ENCODE peak calls at places on chromosomes 3 and 15, in six cellular contexts. E is SK-MEL-5; H is effector memory CD8-positive, alpha-beta T cell; F is RCC 7860; G is progenitor cell of endocrine pancreas; O is stimulated activated CD4-positive, alpha-beta T cell treated with anti-CD3 and anti-CD28 coated beads, Interleukin-4, amount 100 ng/mL, for 48 hours. I is an unnamed sample.

GRCh38 chr15:57646057-57646456 is 54.4 kb downstream of the MYZAP start:
- DNase-seq in E (no peak), H (no peak), F (no peak), G (no peak), O (no peak), I (no peak)

GRCh38 chr3:38221005-38221404 is 44.6 kb upstream of the SLC22A13 start:
- DNase-seq in E (no peak), H (no peak), F (no peak), G (no peak), O (no peak), I (no peak)

GRCh38 chr3:56819016-56819809 is 17.5 kb upstream of the ARHGEF3 start:
- DNase-seq in E (no peak), H (no peak), F (no peak), G (no peak), O (no peak), I (no peak)

GRCh38 chr3:40211579-40211978 is 97.9 kb upstream of the EIF1B start:
- DNase-seq in E (no peak), H (no peak), F (no peak), G (no peak), O (no peak), I (no peak)

GRCh38 chr15:90449206-90449735 is 61.2 kb downstream of the IQGAP1 start:
- DNase-seq in E (no peak), H (no peak), F (peak; percentile 35), G (no peak), O (no peak), I (no peak)

GRCh38 chr3:156216852-156217251 is 96.5 kb downstream of the KCNAB1 start:
- DNase-seq in E (no peak), H (no peak), F (no peak), G (no peak), O (no peak), I (no peak)

GRCh38 chr15:95840004-95840403 is 490.5 kb upstream of the NR2F2 start:
- DNase-seq in E (no peak), H (no peak), F (no peak), G (no peak), O (no peak), I (no peak)

GRCh38 chr3:33807190-33807589 is 8.8 kb downstream of the PDCD6IP start:
- DNase-seq in E (no peak), H (no peak), F (no peak), G (no peak), O (no peak), I (no peak)

GRCh38 chr15:23823508-23823907 is 136.4 kb upstream of the NDN start:
- DNase-seq in E (peak; percentile 89), H (no peak), F (no peak), G (no peak), O (no peak), I (peak; percentile 52)

GRCh38 chr3:17322106-17322793 is 420.2 kb downstream of the TBC1D5 start:
- DNase-seq in E (no peak), H (no peak), F (no peak), G (no peak), O (no peak), I (no peak)

GRCh38 chr15:100737214-100737613 is 134.8 kb downstream of the ASB7 start:
- DNase-seq in E (no peak), H (no peak), F (no peak), G (no peak), O (no peak), I (no peak)

GRCh38 chr3:15768421-15769255 is 29.1 kb downstream of the ANKRD28 start:
- DNase-seq in E (peak; percentile 83), H (no peak), F (peak; percentile 91), G (no peak), O (no peak), I (peak; percentile 21)

GRCh38 chr15:51947124-51947523 is 24.5 kb downstream of the LEO1 start:
- DNase-seq in E (no peak), H (no peak), F (no peak), G (no peak), O (no peak), I (no peak)

GRCh38 chr15:96340611-96341464 is 10.3 kb downstream of the NR2F2 start:
- DNase-seq in E (peak; percentile 69), H (no peak), F (no peak), G (no peak), O (no peak), I (peak; percentile 56)

GRCh38 chr3:9170851-9171160 is 78.6 kb downstream of the SRGAP3 start:
- DNase-seq in E (no peak), H (no peak), F (no peak), G (no peak), O (no peak), I (no peak)

GRCh38 chr3:152302521-152303021 is 33.8 kb downstream of the MBNL1 start:
- DNase-seq in E (peak; percentile 11), H (no peak), F (peak; percentile 27), G (no peak), O (no peak), I (no peak)

GRCh38 chr3:189687475-189687874 is 56.3 kb downstream of the TP63 start:
- DNase-seq in E (no peak), H (no peak), F (no peak), G (no peak), O (no peak), I (no peak)

GRCh38 chr3:195727596-195728195 is 6.9 kb downstream of the MUC20 start:
- DNase-seq in E (no peak), H (no peak), F (no peak), G (no peak), O (no peak), I (no peak)

GRCh38 chr15:81133782-81134461 is at the start of gene CFAP161:
- DNase-seq in E (peak; percentile 26), H (no peak), F (no peak), G (peak; percentile 79), O (peak; percentile 19), I (peak; percentile 98)

GRCh38 chr3:191020730-191021405 is 158.4 kb upstream of the GMNC start:
- DNase-seq in E (no peak), H (no peak), F (no peak), G (no peak), O (no peak), I (no peak)

GRCh38 chr3:105369501-105370371 is 3.0 kb downstream of the ALCAM start:
- DNase-seq in E (peak; percentile 75), H (peak; percentile 33), F (peak; percentile 59), G (peak; percentile 30), O (peak; percentile 13), I (peak; percentile 22)

I was measured in iPS-NIHi11.